ENCODE peak calls at places on chromosome 1, in eight cellular contexts. One of them, this sample, is unnamed. For H3K27me3 and H3K36me3, the result is how much of the 10 kb centered on the place peaks cover.

GRCh38 chr1:31689821-31690220 is 14.0 kb downstream of the COL16A1 start:
- DNase-seq in lower lobe of right lung: no peak
- DNase-seq in neural progenitor cell: no peak
- DNase-seq in uterus: no peak
- DNase-seq in prostate gland: no peak
- DNase-seq in SJSA1: peak
- DNase-seq in sigmoid colon: no peak
- DNase-seq in CD4-positive, alpha-beta memory T cell: no peak
- DNase-seq in this sample: peak

GRCh38 chr1:96256391-96256790 is 465.2 kb upstream of the PTBP2 start:
- DNase-seq in lower lobe of right lung: no peak
- DNase-seq in neural progenitor cell: no peak
- DNase-seq in uterus: no peak
- DNase-seq in prostate gland: no peak
- DNase-seq in SJSA1: no peak
- DNase-seq in sigmoid colon: no peak
- DNase-seq in CD4-positive, alpha-beta memory T cell: no peak
- DNase-seq in this sample: no peak

GRCh38 chr1:35968396-35968795 is 37.5 kb downstream of the AGO3 start:
- DNase-seq in lower lobe of right lung: no peak
- DNase-seq in neural progenitor cell: no peak
- DNase-seq in uterus: no peak
- DNase-seq in prostate gland: no peak
- DNase-seq in SJSA1: no peak
- DNase-seq in sigmoid colon: no peak
- DNase-seq in CD4-positive, alpha-beta memory T cell: no peak
- DNase-seq in this sample: no peak

GRCh38 chr1:20829531-20829930 is 42.4 kb upstream of the HP1BP3 start:
- DNase-seq in lower lobe of right lung: no peak
- DNase-seq in neural progenitor cell: no peak
- DNase-seq in uterus: no peak
- DNase-seq in prostate gland: no peak
- DNase-seq in SJSA1: no peak
- DNase-seq in sigmoid colon: no peak
- DNase-seq in CD4-positive, alpha-beta memory T cell: no peak
- DNase-seq in this sample: no peak

GRCh38 chr1:214707306-214708087 is 104.5 kb downstream of the CENPF start:
- DNase-seq in lower lobe of right lung: no peak
- DNase-seq in neural progenitor cell: no peak
- DNase-seq in uterus: no peak
- DNase-seq in prostate gland: no peak
- DNase-seq in SJSA1: no peak
- DNase-seq in sigmoid colon: no peak
- DNase-seq in CD4-positive, alpha-beta memory T cell: no peak
- DNase-seq in this sample: no peak

GRCh38 chr1:107865627-107866026 is 99.4 kb downstream of the VAV3 start:
- DNase-seq in lower lobe of right lung: no peak
- DNase-seq in neural progenitor cell: no peak
- DNase-seq in uterus: no peak
- DNase-seq in prostate gland: no peak
- DNase-seq in SJSA1: no peak
- DNase-seq in sigmoid colon: no peak
- DNase-seq in CD4-positive, alpha-beta memory T cell: no peak
- DNase-seq in this sample: no peak

GRCh38 chr1:67646145-67647035 is 38.6 kb upstream of the GADD45A start:
- DNase-seq in lower lobe of right lung: no peak
- DNase-seq in neural progenitor cell: peak
- DNase-seq in uterus: peak
- DNase-seq in prostate gland: peak
- DNase-seq in SJSA1: no peak
- DNase-seq in sigmoid colon: no peak
- DNase-seq in CD4-positive, alpha-beta memory T cell: no peak
- DNase-seq in this sample: peak

GRCh38 chr1:116019653-116020253 is 43.4 kb downstream of the SLC22A15 start:
- DNase-seq in lower lobe of right lung: no peak
- DNase-seq in neural progenitor cell: no peak
- DNase-seq in uterus: no peak
- DNase-seq in prostate gland: no peak
- DNase-seq in SJSA1: no peak
- DNase-seq in sigmoid colon: no peak
- DNase-seq in CD4-positive, alpha-beta memory T cell: no peak
- DNase-seq in this sample: no peak

GRCh38 chr1:66528580-66528979 is 5.4 kb upstream of the SGIP1 start:
- DNase-seq in lower lobe of right lung: no peak
- DNase-seq in neural progenitor cell: no peak
- DNase-seq in uterus: no peak
- DNase-seq in prostate gland: no peak
- DNase-seq in SJSA1: no peak
- DNase-seq in sigmoid colon: no peak
- DNase-seq in CD4-positive, alpha-beta memory T cell: no peak
- DNase-seq in this sample: no peak

GRCh38 chr1:72230746-72231145 is 51.6 kb downstream of the NEGR1 start:
- DNase-seq in lower lobe of right lung: no peak
- DNase-seq in neural progenitor cell: no peak
- DNase-seq in uterus: no peak
- DNase-seq in prostate gland: no peak
- DNase-seq in SJSA1: no peak
- DNase-seq in sigmoid colon: no peak
- DNase-seq in CD4-positive, alpha-beta memory T cell: no peak
- DNase-seq in this sample: no peak

GRCh38 chr1:20143318-20143717 is 4.2 kb downstream of the PLA2G2F start:
- DNase-seq in lower lobe of right lung: peak
- DNase-seq in neural progenitor cell: no peak
- DNase-seq in uterus: no peak
- DNase-seq in prostate gland: no peak
- DNase-seq in SJSA1: no peak
- DNase-seq in sigmoid colon: peak
- DNase-seq in CD4-positive, alpha-beta memory T cell: no peak
- DNase-seq in this sample: no peak

GRCh38 chr1:44024903-44025525 is 6.2 kb downstream of the SLC6A9 start:
- DNase-seq in lower lobe of right lung: no peak
- DNase-seq in neural progenitor cell: no peak
- DNase-seq in uterus: no peak
- DNase-seq in prostate gland: no peak
- DNase-seq in SJSA1: no peak
- DNase-seq in sigmoid colon: no peak
- DNase-seq in CD4-positive, alpha-beta memory T cell: no peak
- DNase-seq in this sample: no peak
- H3K4me3 ChIP-seq in lower lobe of right lung: no peak
- H3K4me3 ChIP-seq in neural progenitor cell: no peak
- H3K4me3 ChIP-seq in uterus: no peak
- H3K4me3 ChIP-seq in prostate gland: no peak
- H3K4me3 ChIP-seq in SJSA1: no peak
- H3K4me3 ChIP-seq in sigmoid colon: no peak
- H3K4me3 ChIP-seq in CD4-positive, alpha-beta memory T cell: no peak
- H3K4me3 ChIP-seq in this sample: no peak

GRCh38 chr1:47432071-47433036 is 5.5 kb upstream of the FOXD2 start:
- DNase-seq in lower lobe of right lung: peak
- DNase-seq in neural progenitor cell: peak
- DNase-seq in uterus: peak
- DNase-seq in prostate gland: peak
- DNase-seq in SJSA1: peak
- DNase-seq in sigmoid colon: peak
- DNase-seq in CD4-positive, alpha-beta memory T cell: peak
- DNase-seq in this sample: no peak

GRCh38 chr1:47433037-47433421 is 4.8 kb upstream of the FOXD2 start:
- DNase-seq in lower lobe of right lung: no peak
- DNase-seq in neural progenitor cell: no peak
- DNase-seq in uterus: no peak
- DNase-seq in prostate gland: no peak
- DNase-seq in SJSA1: no peak
- DNase-seq in sigmoid colon: no peak
- DNase-seq in CD4-positive, alpha-beta memory T cell: no peak
- DNase-seq in this sample: no peak

GRCh38 chr1:47435506-47436303 is 2.1 kb upstream of the FOXD2 start:
- DNase-seq in lower lobe of right lung: no peak
- DNase-seq in neural progenitor cell: no peak
- DNase-seq in uterus: no peak
- DNase-seq in prostate gland: no peak
- DNase-seq in SJSA1: peak
- DNase-seq in sigmoid colon: no peak
- DNase-seq in CD4-positive, alpha-beta memory T cell: no peak
- DNase-seq in this sample: no peak

GRCh38 chr1:47433453-47434050 is 4.3 kb upstream of the FOXD2 start:
- DNase-seq in lower lobe of right lung: no peak
- DNase-seq in neural progenitor cell: no peak
- DNase-seq in uterus: no peak
- DNase-seq in prostate gland: no peak
- DNase-seq in SJSA1: no peak
- DNase-seq in sigmoid colon: no peak
- DNase-seq in CD4-positive, alpha-beta memory T cell: no peak
- DNase-seq in this sample: no peak

GRCh38 chr1:47434051-47434842 is 3.6 kb upstream of the FOXD2 start:
- DNase-seq in lower lobe of right lung: peak
- DNase-seq in neural progenitor cell: peak
- DNase-seq in uterus: peak
- DNase-seq in prostate gland: peak
- DNase-seq in SJSA1: no peak
- DNase-seq in sigmoid colon: peak
- DNase-seq in CD4-positive, alpha-beta memory T cell: no peak
- DNase-seq in this sample: no peak
- H3K27me3 ChIP-seq in lower lobe of right lung: half or more
- H3K27me3 ChIP-seq in neural progenitor cell: half or more
- H3K27me3 ChIP-seq in uterus: half or more
- H3K27me3 ChIP-seq in prostate gland: under half
- H3K27me3 ChIP-seq in SJSA1: under half
- H3K27me3 ChIP-seq in sigmoid colon: half or more
- H3K27me3 ChIP-seq in CD4-positive, alpha-beta memory T cell: under half
- H3K27me3 ChIP-seq in this sample: under half

GRCh38 chr1:47367651-47368050 is 34.1 kb downstream of the CMPK1 start:
- DNase-seq in lower lobe of right lung: no peak
- DNase-seq in neural progenitor cell: no peak
- DNase-seq in uterus: no peak
- DNase-seq in prostate gland: no peak
- DNase-seq in SJSA1: no peak
- DNase-seq in sigmoid colon: no peak
- DNase-seq in CD4-positive, alpha-beta memory T cell: no peak
- DNase-seq in this sample: no peak

GRCh38 chr1:47374501-47374900 is 40.9 kb downstream of the CMPK1 start:
- DNase-seq in lower lobe of right lung: no peak
- DNase-seq in neural progenitor cell: no peak
- DNase-seq in uterus: no peak
- DNase-seq in prostate gland: no peak
- DNase-seq in SJSA1: no peak
- DNase-seq in sigmoid colon: no peak
- DNase-seq in CD4-positive, alpha-beta memory T cell: no peak
- DNase-seq in this sample: no peak

DNA sequence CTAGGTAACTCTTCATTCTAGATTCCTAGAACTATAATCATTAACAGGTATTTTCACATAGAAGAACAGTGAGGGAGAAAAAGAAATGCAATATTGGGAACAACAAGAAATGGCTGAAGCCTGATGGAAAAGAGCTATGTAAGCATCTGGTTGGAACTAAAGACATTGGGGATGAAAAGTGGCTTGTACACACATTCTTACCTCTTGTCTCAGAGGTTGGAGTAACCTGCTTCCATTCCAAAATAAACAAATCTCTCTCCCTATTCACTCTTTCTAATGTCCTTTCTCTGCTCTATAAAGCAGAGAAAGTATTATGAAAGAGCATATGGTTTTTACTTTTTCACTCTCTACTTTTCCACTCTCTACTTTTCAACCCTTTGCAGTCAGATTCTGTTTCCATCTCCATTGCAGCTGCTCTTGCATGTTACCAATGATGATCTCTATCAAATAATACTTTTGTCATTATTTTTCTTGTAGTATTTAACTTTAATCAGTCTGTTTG is 37.5 kb downstream of the CMPK1 start:
- DNase-seq in lower lobe of right lung: no peak
- DNase-seq in neural progenitor cell: no peak
- DNase-seq in uterus: no peak
- DNase-seq in prostate gland: no peak
- DNase-seq in SJSA1: no peak
- DNase-seq in sigmoid colon: no peak
- DNase-seq in CD4-positive, alpha-beta memory T cell: no peak
- DNase-seq in this sample: no peak
- H3K36me3 ChIP-seq in lower lobe of right lung: half or more
- H3K36me3 ChIP-seq in neural progenitor cell: under half
- H3K36me3 ChIP-seq in uterus: under half
- H3K36me3 ChIP-seq in prostate gland: under half
- H3K36me3 ChIP-seq in SJSA1: half or more
- H3K36me3 ChIP-seq in sigmoid colon: half or more
- H3K36me3 ChIP-seq in CD4-positive, alpha-beta memory T cell: under half
- H3K36me3 ChIP-seq in this sample: under half

GRCh38 chr1:89911186-89911976 is 83.5 kb upstream of the ZNF326 start:
- DNase-seq in lower lobe of right lung: no peak
- DNase-seq in neural progenitor cell: peak
- DNase-seq in uterus: no peak
- DNase-seq in prostate gland: no peak
- DNase-seq in SJSA1: no peak
- DNase-seq in sigmoid colon: no peak
- DNase-seq in CD4-positive, alpha-beta memory T cell: no peak
- DNase-seq in this sample: no peak
- H3K4me3 ChIP-seq in lower lobe of right lung: no peak
- H3K4me3 ChIP-seq in neural progenitor cell: no peak
- H3K4me3 ChIP-seq in uterus: no peak
- H3K4me3 ChIP-seq in prostate gland: no peak
- H3K4me3 ChIP-seq in SJSA1: no peak
- H3K4me3 ChIP-seq in sigmoid colon: no peak
- H3K4me3 ChIP-seq in CD4-positive, alpha-beta memory T cell: no peak
- H3K4me3 ChIP-seq in this sample: no peak

GRCh38 chr1:211632117-211632807 is 43.2 kb downstream of the NEK2 start:
- DNase-seq in lower lobe of right lung: peak
- DNase-seq in neural progenitor cell: no peak
- DNase-seq in uterus: no peak
- DNase-seq in prostate gland: peak
- DNase-seq in SJSA1: peak
- DNase-seq in sigmoid colon: no peak
- DNase-seq in CD4-positive, alpha-beta memory T cell: no peak
- DNase-seq in this sample: no peak
- H3K27me3 ChIP-seq in lower lobe of right lung: under half
- H3K27me3 ChIP-seq in neural progenitor cell: under half
- H3K27me3 ChIP-seq in uterus: under half
- H3K27me3 ChIP-seq in prostate gland: under half
- H3K27me3 ChIP-seq in SJSA1: under half
- H3K27me3 ChIP-seq in sigmoid colon: under half
- H3K27me3 ChIP-seq in CD4-positive, alpha-beta memory T cell: under half
- H3K27me3 ChIP-seq in this sample: under half

DNA sequence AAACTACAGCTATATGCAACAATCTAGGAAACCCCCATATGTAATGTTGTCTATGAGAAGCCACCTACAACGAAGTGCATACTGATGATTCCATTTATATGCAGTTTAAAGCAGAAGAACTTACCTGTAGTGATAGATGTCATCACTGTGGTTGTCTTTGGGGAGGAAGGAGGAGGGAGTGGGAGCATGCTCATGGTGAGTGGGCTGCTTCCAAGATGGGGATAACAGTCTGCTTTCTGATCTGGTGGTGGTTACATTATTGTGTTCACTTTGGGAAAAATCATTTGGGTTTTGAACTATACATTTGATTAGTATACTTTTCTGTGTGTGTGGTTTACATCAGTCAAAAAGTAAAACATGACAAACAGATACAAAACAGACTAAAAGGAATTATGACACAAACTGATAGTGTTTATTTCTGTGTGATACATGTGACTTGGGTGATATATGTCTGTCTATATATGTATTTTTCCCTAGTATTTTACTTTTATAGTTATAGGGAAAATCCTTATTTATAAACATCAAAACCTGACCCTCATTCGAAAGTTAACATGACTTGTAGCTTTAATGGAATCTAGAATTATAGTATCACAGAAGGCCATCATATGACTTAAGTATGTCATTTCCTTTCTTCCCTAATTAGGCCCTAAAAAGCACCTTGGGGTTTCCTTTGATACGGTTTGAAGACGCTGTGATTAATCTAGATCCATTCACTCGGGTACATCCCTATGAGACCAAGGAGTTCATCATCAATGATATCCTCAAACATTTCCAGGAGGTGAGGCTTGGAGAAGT is 184.8 kb downstream of the VPS13D start:
- DNase-seq in lower lobe of right lung: no peak
- DNase-seq in neural progenitor cell: no peak
- DNase-seq in uterus: no peak
- DNase-seq in prostate gland: no peak
- DNase-seq in SJSA1: no peak
- DNase-seq in sigmoid colon: no peak
- DNase-seq in CD4-positive, alpha-beta memory T cell: no peak
- DNase-seq in this sample: no peak
- H3K36me3 ChIP-seq in lower lobe of right lung: under half
- H3K36me3 ChIP-seq in neural progenitor cell: under half
- H3K36me3 ChIP-seq in uterus: under half
- H3K36me3 ChIP-seq in prostate gland: under half
- H3K36me3 ChIP-seq in SJSA1: under half
- H3K36me3 ChIP-seq in sigmoid colon: under half
- H3K36me3 ChIP-seq in CD4-positive, alpha-beta memory T cell: under half
- H3K36me3 ChIP-seq in this sample: under half